ENCODE peak calls at places on chromosomes 13 and 19, in five cellular contexts. Z is NCI-H1105 treated with DMSO at 0.1 percent for 48 hours, H is GM12865, P is non-pigmented ciliary epithelial cell, V is NCI-H774. I is an unnamed sample.

GRCh38 chr13:110711778-110712070 is 1.8 kb upstream of the ING1 start:
- DNase-seq in Z (peak; percentile 72), P (no peak), H (no peak), V (no peak), I (peak; percentile 65)

GRCh38 chr13:22369840-22370239 is 699.0 kb downstream of the FGF9 start:
- DNase-seq in H (no peak), V (no peak), P (no peak), Z (no peak), I (no peak)

GRCh38 chr19:53915000-53915399 is 5.9 kb downstream of the CACNG7 start:
- DNase-seq in Z (no peak), H (no peak), P (no peak), V (no peak), I (no peak)

GRCh38 chr13:66714795-66715194 is 515.3 kb downstream of the PCDH9 start:
- DNase-seq in Z (no peak), P (no peak), V (no peak), H (no peak), I (no peak)

GRCh38 chr13:78816592-78816991 is 157.6 kb upstream of the OBI1 start:
- DNase-seq in Z (no peak), P (no peak), V (no peak), H (no peak), I (no peak)

GRCh38 chr19:42253245-42254082 is 1.5 kb downstream of the ERF start:
- DNase-seq in P (no peak), V (no peak), Z (no peak), H (peak; percentile 65), I (peak; percentile 73)

GRCh38 chr13:106384516-106384915 is 150.9 kb downstream of the EFNB2 start:
- DNase-seq in V (no peak), P (no peak), H (no peak), Z (no peak), I (no peak)

GRCh38 chr13:93859666-93860065 is 619.8 kb downstream of the DCT start:
- DNase-seq in Z (no peak), P (peak; percentile 74), V (no peak), H (no peak), I (no peak)

GRCh38 chr19:35462476-35462953 is 14.5 kb downstream of the FFAR2 start:
- DNase-seq in P (no peak), Z (no peak), H (peak; percentile 90), V (no peak), I (no peak)

GRCh38 chr19:49151339-49152217 is 3.6 kb downstream of the HRC start:
- DNase-seq in H (peak; percentile 27), V (peak; percentile 81), Z (peak; percentile 55), P (no peak), I (peak; percentile 83)

GRCh38 chr13:43988302-43988701 is 108.6 kb downstream of the LACC1 start:
- DNase-seq in H (no peak), V (no peak), P (no peak), Z (no peak), I (no peak)

GRCh38 chr19:403221-404036 is 5.5 kb downstream of the C2CD4C start:
- DNase-seq in P (no peak), Z (peak; percentile 74), H (no peak), V (peak; percentile 81), I (peak; percentile 64)

GRCh38 chr13:37791699-37792098 is 77.9 kb downstream of the TRPC4 start:
- DNase-seq in P (no peak), V (no peak), H (no peak), Z (no peak), I (no peak)

GRCh38 chr19:6033744-6034264 is 55.9 kb upstream of the RANBP3 start:
- DNase-seq in Z (no peak), V (no peak), H (no peak), P (no peak), I (no peak)

GRCh38 chr13:36673838-36674326 is at the start of gene SERTM1:
- DNase-seq in V (peak; percentile 51), H (no peak), Z (peak; percentile 42), P (no peak), I (peak; percentile 90)

GRCh38 chr19:4149518-4150288 is 3.7 kb upstream of the CREB3L3 start:
- DNase-seq in V (no peak), P (no peak), H (no peak), Z (no peak), I (no peak)

GRCh38 chr19:5246554-5247155 is 94.0 kb downstream of the PTPRS start:
- DNase-seq in Z (no peak), V (no peak), P (no peak), H (no peak), I (no peak)

GRCh38 chr19:2949939-2950285 is 5.1 kb upstream of the ZNF77 start:
- DNase-seq in P (no peak), Z (peak; percentile 34), H (peak; percentile 77), V (no peak), I (peak; percentile 73)

GRCh38 chr19:19628499-19629134 is 597 bp upstream of the LPAR2 start:
- DNase-seq in V (peak; percentile 42), P (peak; percentile 36), Z (peak; percentile 84), H (peak; percentile 58), I (peak; percentile 88)

GRCh38 chr13:80259159-80259558 is 81.8 kb downstream of the SPRY2 start:
- DNase-seq in P (no peak), Z (no peak), V (no peak), H (peak; percentile 69), I (no peak)

GRCh38 chr13:30340367-30341184 is 33.2 kb upstream of the KATNAL1 start:
- DNase-seq in Z (no peak), H (no peak), P (peak; percentile 56), V (no peak), I (no peak)

GRCh38 chr19:4069331-4069959 is 2.7 kb upstream of the ZBTB7A start:
- DNase-seq in P (no peak), H (no peak), Z (no peak), V (no peak), I (no peak)

GRCh38 chr19:44582581-44583265 is 30.6 kb upstream of the IGSF23 start:
- DNase-seq in V (no peak), P (no peak), H (peak; percentile 5), Z (no peak), I (no peak)

GRCh38 chr13:27404680-27405079 is 19.7 kb upstream of the GTF3A start:
- DNase-seq in P (no peak), H (no peak), V (no peak), Z (no peak), I (peak; percentile 8)

GRCh38 chr13:22451345-22451744 is 729.4 kb upstream of the SGCG start:
- DNase-seq in Z (peak; percentile 20), V (no peak), P (no peak), H (no peak), I (no peak)

GRCh38 chr19:681029-681626 is 4.9 kb downstream of the FSTL3 start:
- DNase-seq in V (peak; percentile 34), P (no peak), H (peak; percentile 97), Z (no peak), I (peak; percentile 31)